ENCODE peak calls at places on chromosomes 13 and 19, in six cellular contexts. V is IMR-90, K is neuronal stem cell, O is trophoblast cell, B is mesenchymal stem cell, Q is H1. P is an unnamed sample.

GRCh38 chr13:29005035-29005434 is 184.9 kb downstream of the MTUS2 start:
- DNase-seq in O (no peak), K (no peak), Q (no peak), V (no peak), B (no peak), P (no peak)

GRCh38 chr13:98721825-98722510 is 30.5 kb downstream of the SLC15A1 start:
- DNase-seq in K (no peak), B (no peak), O (no peak), Q (no peak), V (no peak), P (no peak)

GRCh38 chr19:39046037-39046821 is 13.9 kb upstream of the FBXO27 start:
- DNase-seq in O (no peak), K (no peak), B (peak), Q (no peak), V (no peak), P (no peak)

GRCh38 chr19:23415034-23415433 is 19.8 kb upstream of the ZNF91 start:
- DNase-seq in V (no peak), Q (no peak), K (peak), B (no peak), O (no peak), P (no peak)

GRCh38 chr13:49240017-49240416 is 7.7 kb upstream of the CDADC1 start:
- DNase-seq in K (no peak), Q (no peak), B (peak), V (peak), O (peak), P (no peak)

GRCh38 chr13:80654638-80655249 is 313.8 kb upstream of the SPRY2 start:
- DNase-seq in V (no peak), K (no peak), B (no peak), O (no peak), Q (no peak), P (no peak)

GRCh38 chr13:79830426-79830825 is 349.5 kb downstream of the NDFIP2 start:
- DNase-seq in V (no peak), Q (no peak), K (no peak), B (no peak), O (no peak), P (no peak)

GRCh38 chr13:101473458-101473857 is 21.0 kb downstream of the ITGBL1 start:
- DNase-seq in Q (no peak), B (peak), O (no peak), V (peak), K (no peak), P (no peak)

GRCh38 chr19:21221653-21222052 is 79.8 kb downstream of the ZNF431 start:
- DNase-seq in O (no peak), B (no peak), V (no peak), Q (no peak), K (no peak), P (no peak)

GRCh38 chr19:55258476-55258827 is 365 bp downstream of the PPP6R1 start:
- DNase-seq in O (no peak), V (no peak), Q (no peak), B (peak), K (no peak), P (no peak)

GRCh38 chr19:7358102-7358597 is 9.4 kb downstream of the ARHGEF18 start:
- DNase-seq in B (no peak), Q (no peak), V (no peak), O (no peak), K (no peak), P (no peak)

GRCh38 chr13:33642374-33643065 is 175.4 kb upstream of the RFC3 start:
- DNase-seq in B (peak), O (peak), K (no peak), Q (no peak), V (peak), P (no peak)

GRCh38 chr19:11191273-11191755 is 6.0 kb downstream of the KANK2 start:
- DNase-seq in O (peak), K (no peak), B (peak), Q (no peak), V (peak), P (no peak)

GRCh38 chr19:33771308-33772101 is 25.2 kb upstream of the KCTD15 start:
- DNase-seq in V (peak), B (peak), O (peak), K (peak), Q (peak), P (peak)

GRCh38 chr13:95067303-95067702 is 233.9 kb downstream of the ABCC4 start:
- DNase-seq in K (no peak), Q (no peak), B (peak), O (no peak), V (peak), P (no peak)

GRCh38 chr19:29587518-29587986 is 18.5 kb upstream of the POP4 start:
- DNase-seq in K (no peak), V (peak), Q (no peak), B (peak), O (no peak), P (no peak)

GRCh38 chr13:50650936-50651638 is 192.4 kb downstream of the DLEU7 start:
- DNase-seq in Q (no peak), V (peak), B (peak), K (no peak), O (no peak), P (no peak)

GRCh38 chr13:23898101-23898500 is 799 bp upstream of the C1QTNF9B start:
- DNase-seq in K (no peak), B (peak), O (no peak), V (peak), Q (no peak), P (no peak)

GRCh38 chr19:5487222-5487621 is 32.0 kb downstream of the ZNRF4 start:
- DNase-seq in K (no peak), Q (no peak), B (no peak), V (no peak), O (peak), P (no peak)

GRCh38 chr13:59679239-59679638 is 484.5 kb downstream of the DIAPH3 start:
- DNase-seq in V (no peak), K (no peak), Q (no peak), B (peak), O (no peak), P (no peak)

GRCh38 chr19:17379221-17379631 is 2.1 kb upstream of the PLVAP start:
- DNase-seq in V (no peak), K (no peak), O (no peak), Q (no peak), B (no peak), P (peak)

GRCh38 chr13:82655518-82655855 is 1226.8 kb downstream of the SLITRK1 start:
- DNase-seq in O (no peak), Q (no peak), V (peak), B (no peak), K (no peak), P (no peak)

GRCh38 chr19:50795665-50796073 is 5.5 kb downstream of the ACP4 start:
- DNase-seq in Q (no peak), B (no peak), V (no peak), K (no peak), O (no peak), P (no peak)

GRCh38 chr13:34913040-34913439 is 29.0 kb upstream of the NBEA start:
- DNase-seq in Q (peak), V (no peak), K (peak), O (no peak), B (no peak), P (peak)

GRCh38 chr13:102495663-102496062 is 93.8 kb upstream of the FGF14 start:
- DNase-seq in B (no peak), V (no peak), O (no peak), K (no peak), Q (no peak), P (no peak)

GRCh38 chr13:113445791-113446487 is 7.3 kb downstream of the ADPRHL1 start:
- DNase-seq in K (no peak), Q (no peak), V (no peak), O (no peak), B (no peak), P (no peak)

GRCh38 chr13:94329754-94330551 is 149.5 kb downstream of the DCT start:
- DNase-seq in Q (no peak), B (peak), K (no peak), V (peak), O (no peak), P (no peak)

GRCh38 chr19:18109731-18110671 is 12.4 kb downstream of the MAST3 start:
- DNase-seq in V (no peak), B (peak), Q (no peak), O (peak), K (no peak), P (peak)

GRCh38 chr13:19605161-19605955 is 28.1 kb upstream of the MPHOSPH8 start:
- DNase-seq in V (peak), K (no peak), Q (no peak), O (no peak), B (no peak), P (no peak)

GRCh38 chr19:4575978-4576933 is 16.8 kb upstream of the SEMA6B start:
- DNase-seq in B (peak), V (peak), O (peak), K (no peak), Q (no peak), P (peak)

GRCh38 chr19:30391554-30392551 is 19.7 kb downstream of the ZNF536 start:
- DNase-seq in B (no peak), K (no peak), Q (peak), V (no peak), O (no peak), P (peak)

GRCh38 chr19:4042731-4043082 is 24.0 kb downstream of the ZBTB7A start:
- DNase-seq in K (no peak), Q (no peak), O (no peak), V (no peak), B (no peak), P (no peak)

GRCh38 chr13:40102854-40103253 is 447.4 kb downstream of the COG6 start:
- DNase-seq in K (no peak), V (peak), Q (no peak), B (peak), O (no peak), P (no peak)

GRCh38 chr19:55358943-55359908 is 3.8 kb downstream of the GARIN5B start:
- DNase-seq in Q (no peak), K (no peak), B (no peak), O (no peak), V (no peak), P (no peak)

GRCh38 chr19:2782357-2782935 is 627 bp downstream of the SGTA start:
- DNase-seq in V (no peak), O (peak), K (peak), Q (no peak), B (peak), P (no peak)

GRCh38 chr19:647566-648284 is 8.0 kb downstream of the FGF22 start:
- DNase-seq in Q (no peak), B (no peak), O (no peak), V (no peak), K (no peak), P (no peak)

GRCh38 chr13:98752111-98752941 is at the start of gene SLC15A1:
- DNase-seq in V (no peak), B (no peak), Q (no peak), K (no peak), O (no peak), P (peak)

DNA sequence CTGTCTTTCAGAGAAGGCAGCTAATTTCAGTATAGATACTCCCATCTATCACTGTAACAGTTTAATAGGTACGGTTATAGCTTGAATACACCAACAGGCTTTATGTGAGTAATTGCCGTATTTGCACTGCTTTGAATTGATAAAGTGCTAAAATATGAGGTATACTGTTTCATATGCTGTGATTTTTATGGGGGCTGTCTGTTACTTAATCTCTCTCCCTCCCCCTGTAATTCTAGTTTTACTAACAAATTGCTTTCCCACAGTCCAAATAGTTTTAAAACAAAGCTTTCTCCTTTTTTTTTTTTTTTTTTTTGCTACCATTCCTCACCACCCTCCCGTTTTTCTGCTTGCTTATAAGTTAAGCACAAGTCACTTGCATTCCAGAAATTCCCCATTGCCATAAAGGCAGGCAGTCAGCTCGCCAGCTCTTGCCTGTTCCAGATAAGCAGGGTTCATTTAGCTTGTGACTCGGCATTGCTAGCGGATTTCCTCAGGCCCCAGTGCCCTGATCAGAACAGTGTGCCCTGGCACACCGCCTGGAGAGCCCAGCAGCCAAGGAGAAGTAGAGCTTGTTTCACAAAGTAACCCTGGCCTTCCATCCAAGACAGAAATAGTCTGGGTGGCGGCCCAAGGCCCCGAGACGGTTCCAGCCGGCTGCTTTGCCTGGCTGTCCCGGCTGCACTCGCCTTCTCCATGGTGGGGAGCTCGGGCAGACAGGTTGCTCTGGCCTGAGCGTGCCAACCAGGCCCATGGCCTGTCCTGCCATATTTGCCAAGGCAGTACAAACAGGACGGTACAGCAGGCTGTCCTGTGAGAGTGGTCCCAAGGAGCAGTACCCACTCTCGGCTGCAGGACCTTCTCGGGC is 43.5 kb upstream of the NPAS1 start:
- DNase-seq in O (peak), Q (peak), V (peak), K (peak), B (peak), P (peak)
- H2BK5ac ChIP-seq in O (peak), Q (peak), V (peak), K (peak), B (peak), P (no peak)

GRCh38 chr13:99892866-99893504 is 78.6 kb downstream of the ZIC5 start:
- DNase-seq in O (no peak), Q (no peak), V (no peak), B (no peak), K (no peak), P (no peak)
- H4K91ac ChIP-seq in O (no peak), Q (peak), V (no peak), B (peak), K (no peak), P (peak)

GRCh38 chr19:37348060-37348459 is 22.8 kb upstream of the ZNF527 start:
- DNase-seq in O (no peak), Q (no peak), B (no peak), V (no peak), K (no peak), P (no peak)
- H2AK5ac ChIP-seq in O (no peak), Q (no peak), B (no peak), V (no peak), K (no peak), P (no peak)

DNA sequence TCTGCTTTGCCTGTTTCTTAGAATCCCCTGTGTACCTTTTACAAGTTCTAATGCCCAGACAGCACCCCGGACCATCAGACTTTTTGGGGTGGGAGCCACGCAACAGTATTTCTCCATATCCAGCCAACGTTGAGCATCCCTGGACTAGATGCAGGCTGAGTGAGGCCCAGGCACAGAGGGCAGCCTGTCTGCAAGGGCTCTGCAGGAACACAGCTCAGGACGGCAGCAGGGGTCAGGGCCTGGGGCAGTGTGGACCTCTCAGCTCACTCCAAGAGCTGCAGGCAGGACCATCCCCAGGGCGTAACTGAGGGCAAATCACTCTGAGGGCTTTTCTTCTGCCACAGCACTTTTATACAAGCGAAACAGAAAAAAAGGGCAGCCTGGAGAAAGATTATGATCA is 95.8 kb downstream of the DNAJC15 start:
- DNase-seq in O (no peak), Q (no peak), K (no peak), V (no peak), B (no peak), P (peak)
- H2BK5ac ChIP-seq in O (no peak), Q (no peak), K (no peak), V (no peak), B (no peak), P (no peak)

DNA sequence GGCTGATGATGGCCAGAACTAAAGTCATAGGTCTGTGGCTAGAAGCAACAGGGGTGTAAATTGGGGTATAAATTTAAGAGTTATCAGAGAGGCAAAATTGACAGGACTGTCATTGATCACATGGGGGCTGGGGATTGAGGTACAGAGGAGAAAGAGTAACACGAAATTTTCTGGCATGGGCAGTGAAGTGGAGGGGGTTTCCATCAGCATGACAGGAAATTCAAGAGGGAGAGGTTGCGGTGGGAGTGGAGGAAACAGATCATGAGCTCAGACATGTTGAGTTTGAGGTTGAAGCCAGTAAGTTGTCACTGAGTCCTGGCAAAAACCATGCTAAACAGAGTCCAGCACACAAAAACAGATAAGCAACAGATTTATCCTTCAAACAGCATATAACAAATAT is 192.1 kb upstream of the TSC22D1 start:
- DNase-seq in O (no peak), Q (no peak), K (no peak), V (no peak), B (no peak), P (no peak)
- H4K91ac ChIP-seq in O (no peak), Q (no peak), K (no peak), V (no peak), B (no peak), P (no peak)

GRCh38 chr19:13155472-13156284 is 5.5 kb downstream of the IER2 start:
- DNase-seq in Q (no peak), V (peak), O (peak), K (peak), B (peak), P (peak)
- H2AK5ac ChIP-seq in Q (peak), V (peak), O (peak), K (peak), B (peak), P (peak)

GRCh38 chr13:60754691-60755090 is 357.7 kb downstream of the TDRD3 start:
- DNase-seq in V (no peak), K (no peak), O (no peak), B (no peak), Q (no peak), P (no peak)

GRCh38 chr13:60754211-60754610 is 357.2 kb downstream of the TDRD3 start:
- DNase-seq in O (no peak), B (no peak), Q (no peak), V (no peak), K (no peak), P (no peak)

GRCh38 chr13:60755380-60756163 is 358.6 kb downstream of the TDRD3 start:
- DNase-seq in Q (no peak), O (no peak), V (no peak), B (no peak), K (no peak), P (peak)

GRCh38 chr13:60756306-60756705 is 359.3 kb downstream of the TDRD3 start:
- DNase-seq in O (no peak), Q (no peak), K (no peak), V (no peak), B (peak), P (no peak)

GRCh38 chr13:60753641-60754040 is 356.6 kb downstream of the TDRD3 start:
- DNase-seq in Q (no peak), O (no peak), K (no peak), B (peak), V (no peak), P (no peak)
- H2BK5ac ChIP-seq in Q (no peak), O (no peak), K (no peak), B (no peak), V (no peak), P (no peak)

GRCh38 chr13:76316998-76317527 is 569.1 kb downstream of the KCTD12 start:
- DNase-seq in B (peak), K (no peak), V (peak), O (no peak), Q (no peak), P (no peak)

GRCh38 chr13:76314495-76314894 is 571.7 kb downstream of the KCTD12 start:
- DNase-seq in B (no peak), Q (no peak), O (no peak), V (no peak), K (no peak), P (no peak)

GRCh38 chr13:76319921-76320320 is 566.3 kb downstream of the KCTD12 start:
- DNase-seq in B (no peak), K (no peak), V (no peak), O (no peak), Q (no peak), P (no peak)
- H4K91ac ChIP-seq in B (no peak), K (no peak), V (no peak), O (no peak), Q (no peak), P (no peak)

GRCh38 chr19:14106840-14107239 is 10.7 kb downstream of the PRKACA start:
- DNase-seq in K (no peak), Q (no peak), O (no peak), B (no peak), V (no peak), P (no peak)
- H2AK5ac ChIP-seq in K (no peak), Q (no peak), O (no peak), B (no peak), V (no peak), P (no peak)

P was measured in H9.